ENCODE peak calls at places on chromosomes 12 and 14, in four cellular contexts. One of them, this sample, is unnamed. For H3K4me1, the result is how much of the 10 kb centered on the place peaks cover.

GRCh38 chr12:90970911-90971310 is 15.9 kb upstream of the CCER1 start:
- DNase-seq in colonic mucosa: no peak
- DNase-seq in cardiac muscle cell: no peak
- DNase-seq in GM23248: no peak
- DNase-seq in this sample: no peak

GRCh38 chr12:106170285-106170684 is 31.5 kb upstream of the NUAK1 start:
- DNase-seq in colonic mucosa: no peak
- DNase-seq in cardiac muscle cell: no peak
- DNase-seq in GM23248: peak
- DNase-seq in this sample: no peak

GRCh38 chr12:69688021-69688420 is 11.1 kb downstream of the BEST3 start:
- DNase-seq in colonic mucosa: no peak
- DNase-seq in cardiac muscle cell: peak
- DNase-seq in GM23248: peak
- DNase-seq in this sample: peak

GRCh38 chr12:80472912-80473500 is 29.0 kb downstream of the PTPRQ start:
- DNase-seq in colonic mucosa: no peak
- DNase-seq in cardiac muscle cell: peak
- DNase-seq in GM23248: peak
- DNase-seq in this sample: no peak

GRCh38 chr12:113903381-113903863 is 62.7 kb downstream of the RBM19 start:
- DNase-seq in colonic mucosa: no peak
- DNase-seq in cardiac muscle cell: no peak
- DNase-seq in GM23248: peak
- DNase-seq in this sample: no peak

GRCh38 chr14:36517242-36518030 is 2.6 kb downstream of the NKX2-1 start:
- DNase-seq in colonic mucosa: no peak
- DNase-seq in cardiac muscle cell: no peak
- DNase-seq in GM23248: no peak
- DNase-seq in this sample: no peak

GRCh38 chr12:19373569-19373968 is 65.7 kb upstream of the AEBP2 start:
- DNase-seq in colonic mucosa: no peak
- DNase-seq in cardiac muscle cell: no peak
- DNase-seq in GM23248: no peak
- DNase-seq in this sample: no peak

GRCh38 chr12:31966558-31967205 is 7.5 kb downstream of the RESF1 start:
- DNase-seq in colonic mucosa: no peak
- DNase-seq in cardiac muscle cell: no peak
- DNase-seq in GM23248: no peak
- DNase-seq in this sample: no peak

GRCh38 chr12:4369548-4369947 is 10.0 kb downstream of the FGF23 start:
- DNase-seq in colonic mucosa: no peak
- DNase-seq in cardiac muscle cell: no peak
- DNase-seq in GM23248: no peak
- DNase-seq in this sample: no peak

GRCh38 chr12:66862586-66862985 is 183.7 kb upstream of the GRIP1 start:
- DNase-seq in colonic mucosa: no peak
- DNase-seq in cardiac muscle cell: no peak
- DNase-seq in GM23248: no peak
- DNase-seq in this sample: no peak

GRCh38 chr14:76450476-76450875 is 74.5 kb downstream of the ESRRB start:
- DNase-seq in colonic mucosa: no peak
- DNase-seq in cardiac muscle cell: no peak
- DNase-seq in GM23248: no peak
- DNase-seq in this sample: no peak

GRCh38 chr12:17079251-17079909 is 473.4 kb upstream of the LMO3 start:
- DNase-seq in colonic mucosa: no peak
- DNase-seq in cardiac muscle cell: no peak
- DNase-seq in GM23248: no peak
- DNase-seq in this sample: no peak

GRCh38 chr12:119772431-119772830 is 104.5 kb downstream of the PRKAB1 start:
- DNase-seq in colonic mucosa: no peak
- DNase-seq in cardiac muscle cell: no peak
- DNase-seq in GM23248: no peak
- DNase-seq in this sample: no peak

DNA sequence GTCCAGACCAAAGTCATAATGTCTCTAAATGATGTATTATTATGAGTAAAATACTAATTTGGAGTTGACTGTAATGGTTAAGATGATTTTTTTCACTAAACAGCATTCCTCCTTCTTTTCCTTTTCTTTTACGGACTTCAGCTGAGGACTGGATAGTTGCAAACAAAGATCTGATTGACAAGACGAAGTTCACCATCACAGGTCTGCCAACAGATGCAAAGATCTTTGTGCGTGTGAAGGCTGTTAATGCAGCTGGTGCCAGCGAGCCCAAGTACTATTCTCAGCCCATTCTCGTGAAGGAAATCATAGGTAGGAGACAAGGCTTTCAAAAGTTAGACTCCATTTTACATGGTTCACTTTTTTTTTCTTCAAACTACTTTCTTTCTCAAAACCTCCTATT is 29.8 kb upstream of the CHPT1 start:
- DNase-seq in colonic mucosa: no peak
- DNase-seq in cardiac muscle cell: no peak
- DNase-seq in GM23248: no peak
- DNase-seq in this sample: no peak
- H3K4me1 ChIP-seq in colonic mucosa: under half
- H3K4me1 ChIP-seq in cardiac muscle cell: under half
- H3K4me1 ChIP-seq in GM23248: under half
- H3K4me1 ChIP-seq in this sample: under half

GRCh38 chr12:78120866-78121590 is 290.3 kb downstream of the NAV3 start:
- DNase-seq in colonic mucosa: no peak
- DNase-seq in cardiac muscle cell: no peak
- DNase-seq in GM23248: peak
- DNase-seq in this sample: peak
- H3K27ac ChIP-seq in colonic mucosa: no peak
- H3K27ac ChIP-seq in cardiac muscle cell: no peak
- H3K27ac ChIP-seq in GM23248: no peak
- H3K27ac ChIP-seq in this sample: no peak

DNA sequence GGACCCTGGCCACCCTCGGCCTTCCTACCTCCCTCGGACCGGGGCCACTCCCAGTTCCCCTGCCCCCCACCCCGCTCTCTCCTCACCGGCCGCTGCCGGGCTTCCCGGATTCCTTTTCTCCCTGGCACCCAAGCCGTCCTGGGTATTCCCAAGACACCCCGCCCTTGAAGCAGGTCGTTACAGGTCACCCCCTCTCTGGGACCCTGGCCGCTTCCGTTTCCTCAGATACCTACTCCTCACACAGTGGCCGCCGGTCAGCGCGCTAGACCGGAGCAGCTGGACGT is 469 bp downstream of the NUMB start:
- DNase-seq in colonic mucosa: peak
- DNase-seq in cardiac muscle cell: no peak
- DNase-seq in GM23248: no peak
- DNase-seq in this sample: peak
- H3K4me1 ChIP-seq in colonic mucosa: under half
- H3K4me1 ChIP-seq in cardiac muscle cell: half or more
- H3K4me1 ChIP-seq in GM23248: half or more
- H3K4me1 ChIP-seq in this sample: under half

GRCh38 chr12:28930704-28931103 is 218.4 kb upstream of the FAR2 start:
- DNase-seq in colonic mucosa: no peak
- DNase-seq in cardiac muscle cell: no peak
- DNase-seq in GM23248: no peak
- DNase-seq in this sample: no peak

GRCh38 chr12:28925726-28926376 is 223.2 kb upstream of the FAR2 start:
- DNase-seq in colonic mucosa: no peak
- DNase-seq in cardiac muscle cell: no peak
- DNase-seq in GM23248: peak
- DNase-seq in this sample: no peak
- H3K27ac ChIP-seq in colonic mucosa: no peak
- H3K27ac ChIP-seq in cardiac muscle cell: no peak
- H3K27ac ChIP-seq in GM23248: peak
- H3K27ac ChIP-seq in this sample: no peak

GRCh38 chr14:68948686-68949085 is 30.4 kb downstream of the ACTN1 start:
- DNase-seq in colonic mucosa: no peak
- DNase-seq in cardiac muscle cell: no peak
- DNase-seq in GM23248: peak
- DNase-seq in this sample: no peak

GRCh38 chr14:68949236-68949965 is 29.7 kb downstream of the ACTN1 start:
- DNase-seq in colonic mucosa: no peak
- DNase-seq in cardiac muscle cell: peak
- DNase-seq in GM23248: peak
- DNase-seq in this sample: no peak

GRCh38 chr14:68945585-68946289 is 33.4 kb downstream of the ACTN1 start:
- DNase-seq in colonic mucosa: peak
- DNase-seq in cardiac muscle cell: no peak
- DNase-seq in GM23248: no peak
- DNase-seq in this sample: no peak

GRCh38 chr14:68946423-68946822 is 32.7 kb downstream of the ACTN1 start:
- DNase-seq in colonic mucosa: no peak
- DNase-seq in cardiac muscle cell: no peak
- DNase-seq in GM23248: no peak
- DNase-seq in this sample: no peak

GRCh38 chr14:68947802-68948201 is 31.3 kb downstream of the ACTN1 start:
- DNase-seq in colonic mucosa: peak
- DNase-seq in cardiac muscle cell: peak
- DNase-seq in GM23248: peak
- DNase-seq in this sample: peak
- H3K4me1 ChIP-seq in colonic mucosa: under half
- H3K4me1 ChIP-seq in cardiac muscle cell: half or more
- H3K4me1 ChIP-seq in GM23248: half or more
- H3K4me1 ChIP-seq in this sample: half or more

GRCh38 chr14:93019367-93019843 is 96.3 kb downstream of the ITPK1 start:
- DNase-seq in colonic mucosa: no peak
- DNase-seq in cardiac muscle cell: no peak
- DNase-seq in GM23248: no peak
- DNase-seq in this sample: peak

GRCh38 chr14:93017341-93017797 is 94.4 kb downstream of the CHGA start:
- DNase-seq in colonic mucosa: no peak
- DNase-seq in cardiac muscle cell: no peak
- DNase-seq in GM23248: no peak
- DNase-seq in this sample: no peak

GRCh38 chr14:93019970-93020369 is 95.8 kb downstream of the ITPK1 start:
- DNase-seq in colonic mucosa: no peak
- DNase-seq in cardiac muscle cell: no peak
- DNase-seq in GM23248: no peak
- DNase-seq in this sample: peak

GRCh38 chr14:93017898-93018297 is 94.9 kb downstream of the CHGA start:
- DNase-seq in colonic mucosa: no peak
- DNase-seq in cardiac muscle cell: no peak
- DNase-seq in GM23248: no peak
- DNase-seq in this sample: no peak

DNA sequence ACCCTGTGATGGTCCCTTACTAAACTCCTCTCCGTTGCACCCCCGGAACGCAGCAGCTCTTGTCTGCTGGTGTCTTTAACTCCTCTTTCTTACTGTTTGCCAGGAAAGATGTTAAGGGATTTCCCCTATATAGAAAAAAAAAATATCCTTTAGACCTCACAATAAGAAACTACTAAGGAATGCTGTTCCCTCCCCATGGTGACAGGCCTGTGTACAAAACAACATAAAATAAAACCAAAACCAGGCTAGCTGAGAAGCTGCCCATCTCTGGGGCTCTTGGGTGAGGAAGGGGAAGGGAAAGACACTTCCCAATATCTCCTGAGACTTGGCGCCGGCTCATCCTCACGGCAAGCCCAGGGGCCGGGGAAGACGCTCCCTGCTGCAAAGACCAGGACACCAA is 95.5 kb downstream of the CHGA start:
- DNase-seq in colonic mucosa: no peak
- DNase-seq in cardiac muscle cell: no peak
- DNase-seq in GM23248: peak
- DNase-seq in this sample: no peak
- H3K27ac ChIP-seq in colonic mucosa: no peak
- H3K27ac ChIP-seq in cardiac muscle cell: no peak
- H3K27ac ChIP-seq in GM23248: no peak
- H3K27ac ChIP-seq in this sample: no peak

GRCh38 chr14:64706552-64707193 is 2.4 kb downstream of the PLEKHG3 start:
- DNase-seq in colonic mucosa: no peak
- DNase-seq in cardiac muscle cell: no peak
- DNase-seq in GM23248: no peak
- DNase-seq in this sample: peak

GRCh38 chr14:64709126-64709525 is 4.9 kb downstream of the PLEKHG3 start:
- DNase-seq in colonic mucosa: no peak
- DNase-seq in cardiac muscle cell: no peak
- DNase-seq in GM23248: no peak
- DNase-seq in this sample: no peak

GRCh38 chr14:64708148-64709004 is 4.2 kb downstream of the PLEKHG3 start:
- DNase-seq in colonic mucosa: peak
- DNase-seq in cardiac muscle cell: peak
- DNase-seq in GM23248: peak
- DNase-seq in this sample: no peak

GRCh38 chr14:64706119-64706465 is 1.9 kb downstream of the PLEKHG3 start:
- DNase-seq in colonic mucosa: no peak
- DNase-seq in cardiac muscle cell: no peak
- DNase-seq in GM23248: no peak
- DNase-seq in this sample: no peak

GRCh38 chr14:64707661-64708060 is 3.4 kb downstream of the PLEKHG3 start:
- DNase-seq in colonic mucosa: no peak
- DNase-seq in cardiac muscle cell: no peak
- DNase-seq in GM23248: peak
- DNase-seq in this sample: no peak
- H3K4me1 ChIP-seq in colonic mucosa: under half
- H3K4me1 ChIP-seq in cardiac muscle cell: half or more
- H3K4me1 ChIP-seq in GM23248: under half
- H3K4me1 ChIP-seq in this sample: under half